ENCODE peak calls at places on chromosomes 12 and 14, in six cellular contexts. D, P, T, A, E and K are unnamed samples.

GRCh38 chr12:58860788-58861240 is 59.5 kb downstream of the LRIG3 start:
- DNase-seq in D (no peak), P (no peak), T (no peak), A (no peak), E (no peak), K (no peak)

GRCh38 chr12:52321433-52321832 is 235 bp upstream of the KRT83 start:
- DNase-seq in D (no peak), P (no peak), T (no peak), A (no peak), E (no peak), K (no peak)

GRCh38 chr12:3085341-3086125 is 8.4 kb downstream of the TSPAN9 start:
- DNase-seq in D (no peak), P (no peak), T (no peak), A (no peak), E (no peak), K (no peak)

GRCh38 chr12:118164798-118165486 is 29.0 kb downstream of the PEBP1 start:
- DNase-seq in D (peak; percentile 56), P (peak; percentile 10), T (no peak), A (no peak), E (no peak), K (peak; percentile 37)

GRCh38 chr14:98725676-98726075 is 546.3 kb downstream of the BCL11B start:
- DNase-seq in D (no peak), P (no peak), T (no peak), A (no peak), E (no peak), K (no peak)

GRCh38 chr14:59282366-59282765 is 93.9 kb downstream of the DAAM1 start:
- DNase-seq in D (no peak), P (no peak), T (no peak), A (no peak), E (no peak), K (no peak)

GRCh38 chr14:53214384-53214783 is 61.3 kb upstream of the DDHD1 start:
- DNase-seq in D (no peak), P (no peak), T (no peak), A (no peak), E (no peak), K (no peak)

GRCh38 chr12:5388581-5389535 is 43.0 kb upstream of the NTF3 start:
- DNase-seq in D (no peak), P (no peak), T (no peak), A (no peak), E (no peak), K (no peak)

GRCh38 chr14:24397639-24398297 is 1.0 kb upstream of the NYNRIN start:
- DNase-seq in D (no peak), P (no peak), T (no peak), A (no peak), E (no peak), K (no peak)

GRCh38 chr12:120369476-120370342 is 745 bp upstream of the MSI1 start:
- DNase-seq in D (no peak), P (no peak), T (no peak), A (no peak), E (no peak), K (no peak)

GRCh38 chr12:62817556-62818271 is 117.2 kb downstream of the PPM1H start:
- DNase-seq in D (no peak), P (no peak), T (no peak), A (no peak), E (no peak), K (no peak)

GRCh38 chr14:31096255-31096654 is 70.1 kb upstream of the STRN3 start:
- DNase-seq in D (no peak), P (no peak), T (no peak), A (no peak), E (peak; percentile 55), K (no peak)

GRCh38 chr12:71440393-71441349 is 1.1 kb downstream of the LGR5 start:
- DNase-seq in D (peak; percentile 62), P (no peak), T (peak; percentile 64), A (no peak), E (no peak), K (peak; percentile 42)

GRCh38 chr12:14219156-14219555 is 146.3 kb upstream of the ATF7IP start:
- DNase-seq in D (no peak), P (no peak), T (peak; percentile 50), A (no peak), E (no peak), K (no peak)

GRCh38 chr12:3222935-3223334 is 145.8 kb downstream of the TSPAN9 start:
- DNase-seq in D (no peak), P (no peak), T (no peak), A (no peak), E (no peak), K (no peak)

GRCh38 chr12:124233041-124233836 is 61.7 kb upstream of the RFLNA start:
- DNase-seq in D (no peak), P (no peak), T (no peak), A (no peak), E (peak; percentile 15), K (no peak)

GRCh38 chr14:91138511-91139359 is 24.9 kb downstream of the DGLUCY start:
- DNase-seq in D (no peak), P (peak; percentile 75), T (peak; percentile 40), A (no peak), E (no peak), K (peak; percentile 44)

GRCh38 chr12:113470871-113471618 is 626 bp downstream of the LHX5 start:
- DNase-seq in D (peak; percentile 32), P (no peak), T (no peak), A (no peak), E (no peak), K (no peak)

GRCh38 chr14:71423481-71423880 is 508.7 kb upstream of the RGS6 start:
- DNase-seq in D (no peak), P (no peak), T (no peak), A (no peak), E (no peak), K (no peak)

GRCh38 chr14:106845286-106846087 is 1319.1 kb downstream of the TMEM121 start:
- DNase-seq in D (peak; percentile 19), P (peak; percentile 55), T (peak; percentile 93), A (no peak), E (no peak), K (peak; percentile 6)

GRCh38 chr12:65720739-65721138 is 103.5 kb upstream of the HMGA2 start:
- DNase-seq in D (no peak), P (no peak), T (no peak), A (no peak), E (no peak), K (no peak)

GRCh38 chr14:81137316-81137715 is 83.4 kb downstream of the GTF2A1 start:
- DNase-seq in D (peak; percentile 24), P (no peak), T (no peak), A (no peak), E (no peak), K (peak; percentile 75)

GRCh38 chr12:81809829-81810595 is 50.9 kb upstream of the PPFIA2 start:
- DNase-seq in D (no peak), P (no peak), T (no peak), A (no peak), E (no peak), K (no peak)

GRCh38 chr12:54133663-54134375 is 55.0 kb downstream of the SMUG1 start:
- DNase-seq in D (no peak), P (no peak), T (no peak), A (no peak), E (no peak), K (no peak)

DNA sequence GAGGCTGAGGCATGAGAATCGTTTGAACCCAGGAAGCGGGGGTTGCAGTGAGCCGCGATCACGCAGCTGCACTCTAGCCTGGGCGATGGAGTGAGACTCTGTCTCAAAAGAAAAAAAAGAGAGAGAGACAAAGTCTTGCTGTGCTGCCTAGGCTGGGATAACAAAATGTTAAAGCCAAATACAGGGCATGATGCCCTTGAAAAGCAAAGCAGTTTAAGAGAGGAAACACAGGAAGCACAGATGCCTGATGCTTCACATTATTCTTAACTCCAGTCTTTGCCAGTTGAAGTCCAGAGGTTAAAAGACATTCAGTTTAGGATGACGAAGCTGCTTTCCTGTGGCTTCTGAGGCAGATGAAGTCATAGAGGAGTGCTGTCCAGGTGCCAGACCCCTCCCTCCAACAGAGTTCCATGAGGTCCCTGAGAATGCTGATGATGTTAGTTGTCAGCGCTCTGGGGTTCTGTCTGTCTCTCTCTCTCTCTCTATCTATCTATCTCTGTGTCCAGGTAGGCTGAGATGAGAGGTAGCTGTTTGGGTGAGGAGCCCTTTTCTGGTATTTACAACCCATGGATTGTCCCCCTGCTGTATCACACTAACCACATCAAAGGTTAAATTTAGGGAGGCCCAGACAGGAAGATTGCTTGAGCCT is 4.9 kb upstream of the MRPL52 start:
- DNase-seq in D (no peak), P (peak; percentile 36), T (no peak), A (no peak), E (peak; percentile 87), K (no peak)
- H3K4me3 ChIP-seq in D (no peak overlapping the region), P (no peak overlapping the region), T (no peak overlapping the region), A (no peak overlapping the region), E (peak overlapping the region; percentile 5), K (no peak overlapping the region)

GRCh38 chr14:20176330-20176729 is 14.4 kb upstream of the OR11G2 start:
- DNase-seq in D (no peak), P (no peak), T (no peak), A (no peak), E (no peak), K (no peak)

GRCh38 chr14:20177433-20177974 is 13.2 kb upstream of the OR11G2 start:
- DNase-seq in D (no peak), P (no peak), T (no peak), A (no peak), E (no peak), K (no peak)

GRCh38 chr14:20184181-20184580 is 6.5 kb upstream of the OR11G2 start:
- DNase-seq in D (no peak), P (no peak), T (no peak), A (no peak), E (no peak), K (no peak)

GRCh38 chr14:20179880-20180279 is 10.8 kb upstream of the OR11G2 start:
- DNase-seq in D (no peak), P (no peak), T (no peak), A (no peak), E (no peak), K (no peak)

GRCh38 chr14:20179218-20179617 is 11.5 kb upstream of the OR11G2 start:
- DNase-seq in D (no peak), P (no peak), T (no peak), A (no peak), E (no peak), K (no peak)
- H3K9me3 ChIP-seq in D (no peaks in the 10 kb centered on the region), P (no peaks in the 10 kb centered on the region), T (no peaks in the 10 kb centered on the region), A (no peaks in the 10 kb centered on the region), E (peaks cover 13% of the 10 kb centered on the region), K (no peaks in the 10 kb centered on the region)

GRCh38 chr14:100031506-100032281 is 33.5 kb upstream of the EVL start:
- DNase-seq in D (no peak), P (no peak), T (peak; percentile 28), A (peak; percentile 37), E (peak; percentile 95), K (no peak)
- H3K4me3 ChIP-seq in D (peak overlapping the region; percentile 65), P (no peak overlapping the region), T (no peak overlapping the region), A (peak overlapping the region; percentile 52), E (peak overlapping the region; percentile 59), K (no peak overlapping the region)

GRCh38 chr14:60508707-60509437 is at the start of gene SIX6:
- DNase-seq in D (peak; percentile 77), P (no peak), T (no peak), A (no peak), E (no peak), K (peak; percentile 25)

GRCh38 chr14:60512952-60513554 is 4.1 kb downstream of the SIX6 start:
- DNase-seq in D (no peak), P (no peak), T (no peak), A (no peak), E (no peak), K (no peak)

GRCh38 chr14:60510254-60510975 is 1.5 kb downstream of the SIX6 start:
- DNase-seq in D (no peak), P (no peak), T (no peak), A (no peak), E (no peak), K (no peak)

GRCh38 chr14:60509438-60510253 is 700 bp downstream of the SIX6 start:
- DNase-seq in D (peak; percentile 67), P (no peak), T (no peak), A (no peak), E (no peak), K (no peak)

GRCh38 chr14:60510976-60511599 is 2.1 kb downstream of the SIX6 start:
- DNase-seq in D (peak; percentile 52), P (no peak), T (no peak), A (no peak), E (no peak), K (no peak)
- H3K9me3 ChIP-seq in D (no peaks in the 10 kb centered on the region), P (no peaks in the 10 kb centered on the region), T (no peaks in the 10 kb centered on the region), A (no peaks in the 10 kb centered on the region), E (peaks cover 18% of the 10 kb centered on the region), K (peaks cover 2% of the 10 kb centered on the region)